ENCODE peak calls at places on chromosomes 11 and 22, in four cellular contexts. Y is mucosa of descending colon, D is colonic mucosa, R is osteoblast. Z is an unnamed sample. For H3K36me3, the result is how much of the 10 kb centered on the place peaks cover.

GRCh38 chr11:10564692-10565318 is 3.7 kb downstream of the LYVE1 start:
- DNase-seq in D (no peak), Y (no peak), R (peak), Z (no peak)

GRCh38 chr22:46993626-46994025 is 231.2 kb downstream of the TBC1D22A start:
- DNase-seq in R (peak), Y (no peak), D (no peak), Z (peak)

GRCh38 chr11:1077417-1078119 is 2.9 kb downstream of the MUC2 start:
- DNase-seq in R (peak), D (no peak), Y (no peak), Z (peak)

GRCh38 chr22:38139901-38140300 is 29.4 kb upstream of the BAIAP2L2 start:
- DNase-seq in R (no peak), D (no peak), Y (no peak), Z (no peak)

GRCh38 chr22:44193537-44193896 is 12.8 kb downstream of the PARVG start:
- DNase-seq in R (no peak), Y (no peak), D (no peak), Z (no peak)

GRCh38 chr11:35340101-35340500 is 79.3 kb downstream of the SLC1A2 start:
- DNase-seq in Y (no peak), R (no peak), D (no peak), Z (no peak)

GRCh38 chr11:72758304-72758689 is 6.1 kb upstream of the ARAP1 start:
- DNase-seq in Y (no peak), D (no peak), R (peak), Z (no peak)

GRCh38 chr22:47718337-47718736 is 955.9 kb downstream of the TBC1D22A start:
- DNase-seq in R (no peak), Y (no peak), D (no peak), Z (no peak)

GRCh38 chr11:57649826-57650738 is at the start of gene YPEL4:
- DNase-seq in D (no peak), Y (peak), R (peak), Z (peak)

GRCh38 chr11:43923327-43924111 is 18.9 kb upstream of the C11orf96 start:
- DNase-seq in R (peak), D (no peak), Y (no peak), Z (no peak)

GRCh38 chr22:25057013-25057881 is 104.7 kb downstream of the KIAA1671 start:
- DNase-seq in Y (peak), R (peak), D (peak), Z (peak)

GRCh38 chr11:112884012-112884767 is 77.0 kb upstream of the NCAM1 start:
- DNase-seq in R (no peak), D (no peak), Y (no peak), Z (no peak)

GRCh38 chr11:13595166-13595565 is 73.3 kb upstream of the FAR1 start:
- DNase-seq in D (no peak), R (no peak), Y (no peak), Z (no peak)

GRCh38 chr22:43848366-43849171 is 13.7 kb downstream of the SULT4A1 start:
- DNase-seq in Y (no peak), R (peak), D (no peak), Z (no peak)

GRCh38 chr11:133917921-133918605 is 38.7 kb downstream of the IGSF9B start:
- DNase-seq in Y (no peak), R (no peak), D (no peak), Z (no peak)

GRCh38 chr11:1936072-1936780 is 10.9 kb upstream of the MRPL23 start:
- DNase-seq in Y (no peak), R (peak), D (no peak), Z (peak)

GRCh38 chr11:116948375-116948774 is 111.0 kb upstream of the APOA1 start:
- DNase-seq in R (no peak), Y (peak), D (no peak), Z (no peak)

GRCh38 chr11:134373591-134374052 is 38.4 kb downstream of the B3GAT1 start:
- DNase-seq in D (no peak), Y (no peak), R (no peak), Z (peak)

GRCh38 chr11:99366476-99366992 is 345.8 kb downstream of the CNTN5 start:
- DNase-seq in Y (no peak), R (no peak), D (no peak), Z (no peak)

GRCh38 chr11:298406-299065 is 790 bp downstream of the IFITM5 start:
- DNase-seq in D (no peak), Y (no peak), R (peak), Z (peak)

GRCh38 chr11:126072141-126072741 is 9.6 kb upstream of the CDON start:
- DNase-seq in R (no peak), D (no peak), Y (no peak), Z (no peak)

GRCh38 chr11:124394408-124394807 is 4.4 kb downstream of the OR8B3 start:
- DNase-seq in D (no peak), Y (no peak), R (peak), Z (no peak)

GRCh38 chr11:93526691-93527583 is 16.3 kb downstream of the SMCO4 start:
- DNase-seq in D (no peak), R (no peak), Y (no peak), Z (no peak)

GRCh38 chr11:36041988-36042606 is 98.2 kb downstream of the LDLRAD3 start:
- DNase-seq in R (no peak), Y (peak), D (no peak), Z (no peak)

GRCh38 chr11:128530119-128531091 is 57.0 kb downstream of the ETS1 start:
- DNase-seq in D (no peak), Y (no peak), R (peak), Z (no peak)

GRCh38 chr22:31826443-31826842 is 72.6 kb downstream of the DEPDC5 start:
- DNase-seq in Y (no peak), R (no peak), D (no peak), Z (no peak)
- H3K36me3 ChIP-seq in Y (under half), R (under half), D (under half), Z (half or more)

GRCh38 chr22:20115691-20116375 is at the start of gene RANBP1:
- DNase-seq in R (peak), D (no peak), Y (no peak), Z (peak)

GRCh38 chr22:20113551-20114310 is 2.2 kb upstream of the RANBP1 start:
- DNase-seq in Y (no peak), R (peak), D (no peak), Z (no peak)

GRCh38 chr22:20116376-20116950 is 559 bp downstream of the RANBP1 start:
- DNase-seq in D (no peak), R (peak), Y (peak), Z (no peak)

GRCh38 chr22:20112623-20113511 is 3.0 kb upstream of the RANBP1 start:
- DNase-seq in Y (no peak), R (peak), D (no peak), Z (peak)

GRCh38 chr22:20114506-20115475 is 1.1 kb upstream of the RANBP1 start:
- DNase-seq in Y (no peak), D (no peak), R (peak), Z (peak)
- H3K36me3 ChIP-seq in Y (under half), D (under half), R (half or more), Z (half or more)

DNA sequence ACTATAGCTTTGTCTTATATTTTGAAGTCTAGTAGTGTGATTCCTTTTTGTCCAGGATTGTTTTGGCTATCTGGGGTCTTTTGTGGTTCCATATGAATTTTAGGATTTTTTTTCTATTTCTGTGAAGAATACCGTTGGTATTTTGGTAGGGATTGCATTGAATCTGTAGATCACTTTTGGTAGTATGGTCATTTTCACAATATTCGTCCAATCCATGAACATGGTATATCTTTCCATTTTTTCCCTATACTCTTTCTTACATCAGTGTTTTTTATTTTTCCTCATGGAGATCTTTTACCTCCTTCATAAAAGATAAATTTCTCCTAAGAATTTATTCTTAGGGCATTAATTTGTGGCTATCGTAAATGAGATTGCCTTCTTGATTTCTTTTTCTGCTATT is 29.1 kb downstream of the MADD start:
- DNase-seq in Y (no peak), R (no peak), D (no peak), Z (no peak)
- H3K36me3 ChIP-seq in Y (under half), R (under half), D (under half), Z (half or more)

DNA sequence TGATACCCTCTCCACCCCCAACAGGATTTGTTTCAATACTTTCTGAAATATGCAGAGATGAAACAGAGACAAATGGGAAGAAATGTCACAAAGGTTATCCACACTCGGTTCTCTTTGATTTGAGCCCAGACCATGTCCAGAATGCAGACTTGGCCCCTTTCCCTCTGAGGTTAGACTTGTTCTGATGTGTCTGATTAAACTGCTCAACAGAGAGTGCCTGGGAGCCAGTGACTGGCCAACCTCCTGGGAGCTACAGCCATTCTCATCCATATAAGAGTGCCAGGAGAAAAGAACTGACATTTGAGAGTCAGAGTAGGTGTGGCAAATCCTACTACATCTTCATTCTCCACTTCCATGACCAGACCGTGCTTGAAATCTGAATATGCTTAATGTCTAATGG is 201.5 kb downstream of the BLID start:
- DNase-seq in Y (no peak), D (no peak), R (peak), Z (no peak)
- H3K36me3 ChIP-seq in Y (under half), D (under half), R (under half), Z (under half)

Z was measured in lower lobe of right lung.